ENCODE peak calls at places on chromosomes 16 and 17, in six cellular contexts. J, A, G, U, O and D are unnamed samples.

GRCh38 chr17:40461036-40461721 is 17.9 kb downstream of the IGFBP4 start:
- DNase-seq in J (no peak), A (no peak), G (no peak), U (no peak), O (no peak), D (no peak)

GRCh38 chr16:81541314-81541713 is 96.7 kb downstream of the CMIP start:
- DNase-seq in J (no peak), A (no peak), G (no peak), U (no peak), O (no peak), D (no peak)

GRCh38 chr17:78032166-78032565 is 73.7 kb downstream of the TNRC6C start:
- DNase-seq in J (no peak), A (no peak), G (no peak), U (no peak), O (peak; percentile 51), D (no peak)

GRCh38 chr17:82984751-82985435 is 94.5 kb upstream of the METRNL start:
- DNase-seq in J (no peak), A (no peak), G (no peak), U (peak; percentile 18), O (no peak), D (no peak)

GRCh38 chr17:71329310-71330098 is 791.3 kb upstream of the SOX9 start:
- DNase-seq in J (no peak), A (no peak), G (no peak), U (no peak), O (no peak), D (no peak)

GRCh38 chr17:73068322-73069153 is 23.9 kb downstream of the SLC39A11 start:
- DNase-seq in J (no peak), A (no peak), G (no peak), U (peak; percentile 59), O (no peak), D (peak; percentile 99)

GRCh38 chr17:6163632-6164319 is 93.6 kb downstream of the WSCD1 start:
- DNase-seq in J (no peak), A (no peak), G (no peak), U (no peak), O (no peak), D (no peak)

GRCh38 chr17:55454906-55455474 is 33.4 kb upstream of the MMD start:
- DNase-seq in J (no peak), A (no peak), G (no peak), U (no peak), O (no peak), D (peak; percentile 98)

GRCh38 chr16:22764662-22765302 is 49.2 kb upstream of the HS3ST2 start:
- DNase-seq in J (no peak), A (no peak), G (no peak), U (peak; percentile 50), O (no peak), D (no peak)

GRCh38 chr16:192686-193085 is 12.4 kb downstream of the HBQ1 start:
- DNase-seq in J (no peak), A (no peak), G (no peak), U (no peak), O (no peak), D (no peak)

GRCh38 chr16:83887088-83887487 is 11.8 kb upstream of the MLYCD start:
- DNase-seq in J (no peak), A (peak; percentile 31), G (no peak), U (no peak), O (no peak), D (no peak)
- TF ChIP-seq JUND in J (no peak), A (no peak), G (no peak), U (no peak), O (no peak), D (no peak)

GRCh38 chr16:89720520-89720858 is 209 bp downstream of the VPS9D1 start:
- DNase-seq in J (peak; percentile 85), A (no peak), G (no peak), U (peak; percentile 85), O (no peak), D (peak; percentile 66)

GRCh38 chr16:89721644-89722391 is 481 bp downstream of the ZNF276 start:
- DNase-seq in J (no peak), A (no peak), G (no peak), U (peak; percentile 75), O (no peak), D (no peak)

GRCh38 chr16:89723279-89724250 is 2.2 kb downstream of the ZNF276 start:
- DNase-seq in J (no peak), A (no peak), G (no peak), U (peak; percentile 54), O (no peak), D (no peak)

GRCh38 chr16:89720859-89721643 is at the start of the genes VPS9D1 and ZNF276:
- DNase-seq in J (peak; percentile 89), A (peak; percentile 60), G (no peak), U (peak; percentile 93), O (peak; percentile 81), D (peak; percentile 65)

DNA sequence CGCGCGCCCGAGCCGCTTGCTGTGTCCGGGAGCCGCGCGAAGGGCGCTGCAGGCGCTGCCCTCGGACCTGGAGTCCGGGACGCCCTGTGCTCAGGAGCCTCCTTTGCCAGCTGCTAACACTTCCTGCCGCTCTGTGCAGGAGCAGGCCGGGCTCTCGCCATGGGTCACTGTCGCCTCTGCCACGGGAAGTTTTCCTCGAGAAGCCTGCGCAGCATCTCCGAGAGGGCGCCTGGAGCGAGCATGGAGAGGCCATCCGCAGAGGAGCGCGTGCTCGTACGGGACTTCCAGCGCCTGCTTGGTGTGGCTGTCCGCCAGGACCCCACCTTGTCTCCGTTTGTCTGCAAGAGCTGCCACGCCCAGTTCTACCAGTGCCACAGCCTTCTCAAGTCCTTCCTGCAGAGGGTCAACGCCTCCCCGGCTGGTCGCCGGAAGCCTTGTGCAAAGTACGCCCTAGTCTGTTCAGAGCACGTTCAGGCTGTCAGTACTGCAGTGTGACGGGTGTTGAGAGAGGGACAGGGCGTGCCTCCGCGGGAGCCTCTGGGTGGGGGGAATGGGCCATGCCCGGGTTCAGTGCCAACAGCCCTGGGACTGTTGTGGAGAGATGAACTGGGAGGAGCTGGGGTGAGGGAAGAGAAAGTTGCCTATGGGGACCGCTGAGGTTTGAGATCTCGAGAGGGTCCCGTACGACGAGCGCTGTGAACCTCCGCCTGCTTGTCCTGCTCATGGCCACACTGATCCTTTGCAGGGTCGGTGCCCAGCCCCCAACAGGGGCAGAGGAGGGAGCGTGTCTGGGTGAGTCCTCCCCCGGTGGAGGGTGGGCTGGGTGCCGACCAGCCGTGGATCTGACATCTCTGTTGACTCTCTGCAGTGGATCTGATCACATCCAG is 1.3 kb downstream of the ZNF276 start:
- DNase-seq in J (peak; percentile 62), A (peak; percentile 56), G (no peak), U (no peak), O (no peak), D (no peak)
- H3K27ac ChIP-seq in J (no peak overlapping the region), A (peak overlapping the region; percentile 97), G (peak overlapping the region; percentile 55), U (peak overlapping the region; percentile 79), O (peak overlapping the region; percentile 88), D (peak overlapping the region; percentile 97)

DNA sequence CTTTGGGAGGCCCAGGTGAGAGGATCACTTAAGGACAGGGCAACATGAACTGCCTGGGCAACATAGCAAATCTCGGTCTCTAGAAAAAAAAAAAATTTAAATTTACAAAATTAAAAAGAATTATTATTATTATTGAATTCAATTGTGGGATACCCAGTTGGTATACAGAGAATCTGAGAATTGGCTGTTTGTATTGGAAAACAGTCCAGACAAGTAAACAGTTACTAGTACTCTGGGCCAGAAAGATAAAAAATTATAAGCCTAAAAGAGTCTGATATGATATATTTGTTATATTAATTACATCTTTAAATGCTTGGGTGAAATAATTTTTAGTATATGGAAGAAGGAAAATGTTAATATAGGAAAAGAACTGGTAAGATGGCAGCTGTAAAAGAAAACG is 15.0 kb downstream of the CCDC47 start:
- DNase-seq in J (no peak), A (no peak), G (no peak), U (no peak), O (no peak), D (no peak)
- H3K79me2 ChIP-seq in J (no peaks in the 10 kb centered on the region), A (peaks cover 37% of the 10 kb centered on the region), G (peaks cover 2% of the 10 kb centered on the region), U (peaks cover 16% of the 10 kb centered on the region), O (peaks cover 7% of the 10 kb centered on the region), D (no peaks in the 10 kb centered on the region)

DNA sequence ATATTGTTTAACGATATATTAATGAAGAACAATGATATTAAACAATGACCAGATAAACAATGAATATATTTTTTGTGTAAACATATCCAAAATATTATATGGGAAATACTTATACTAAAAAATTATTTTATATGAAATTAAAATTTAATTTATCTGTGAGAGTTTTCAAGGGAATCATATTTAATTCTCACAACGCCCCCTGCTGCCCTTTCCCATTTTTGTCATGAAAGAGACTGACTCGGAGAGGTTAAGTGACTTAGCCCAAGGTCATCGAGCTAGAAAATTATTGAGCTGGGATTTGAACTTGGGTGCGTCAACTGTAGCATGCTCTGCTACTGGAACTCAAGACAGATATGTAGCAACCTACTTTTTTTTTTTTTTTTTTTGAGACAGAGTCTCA is 7.2 kb upstream of the MYCBPAP start:
- DNase-seq in J (no peak), A (peak; percentile 50), G (no peak), U (peak; percentile 55), O (no peak), D (peak; percentile 73)
- TF ChIP-seq JUND in J (no peak), A (no peak), G (no peak), U (no peak), O (no peak), D (no peak)

GRCh38 chr16:31132303-31132978 is 3.1 kb downstream of the PRSS8 start:
- DNase-seq in J (no peak), A (no peak), G (no peak), U (no peak), O (no peak), D (no peak)

GRCh38 chr16:31134091-31134571 is 1.4 kb downstream of the PRSS8 start:
- DNase-seq in J (no peak), A (no peak), G (no peak), U (no peak), O (peak; percentile 51), D (no peak)

GRCh38 chr16:31131841-31132271 is 3.7 kb downstream of the PRSS8 start:
- DNase-seq in J (no peak), A (no peak), G (no peak), U (no peak), O (no peak), D (no peak)

GRCh38 chr16:31131416-31131815 is 4.1 kb downstream of the PRSS8 start:
- DNase-seq in J (no peak), A (no peak), G (no peak), U (no peak), O (no peak), D (no peak)

DNA sequence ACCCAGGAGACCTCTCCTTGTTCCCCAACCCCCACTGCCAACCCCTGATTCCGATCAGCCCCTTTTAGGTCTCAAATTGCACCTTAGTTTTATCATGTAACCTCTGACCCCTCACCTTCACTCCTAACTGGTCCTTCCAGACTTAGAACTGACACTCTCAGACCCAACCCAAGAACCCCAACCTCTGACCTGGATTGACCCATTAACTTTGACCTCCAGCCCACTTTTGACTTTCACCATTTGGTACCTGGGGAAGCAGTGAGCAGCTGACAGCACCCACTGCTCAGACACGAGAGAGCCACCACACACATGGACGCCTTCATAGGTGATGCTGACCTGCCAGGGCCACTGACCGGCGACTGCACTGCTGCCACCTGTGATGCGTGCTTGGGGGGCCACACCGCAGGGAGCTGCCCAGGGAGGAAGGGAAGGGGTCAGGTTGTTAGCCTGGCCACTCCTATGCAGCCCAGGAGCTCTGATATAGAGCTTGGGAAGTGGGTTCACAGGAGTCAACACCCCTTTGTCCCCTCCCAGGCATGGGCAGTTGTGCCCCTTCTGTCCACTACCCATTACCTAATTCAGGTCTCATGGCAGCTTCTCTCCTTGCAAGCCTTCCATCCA is 2.4 kb downstream of the PRSS8 start:
- DNase-seq in J (no peak), A (no peak), G (no peak), U (no peak), O (no peak), D (no peak)
- H3K27ac ChIP-seq in J (no peak overlapping the region), A (no peak overlapping the region), G (no peak overlapping the region), U (no peak overlapping the region), O (no peak overlapping the region), D (no peak overlapping the region)